ENCODE peak calls at places on chromosomes 1 and 21, in seven cellular contexts. R, L, W, K, I, V and J are unnamed samples.
A peak's percentile ranks its signal among the peaks of the same experiment; 100 is the strongest.

GRCh38 chr1:242057745-242058115 is 58.8 kb upstream of the MAP1LC3C start:
- DNase-seq in K (no peak), I (no peak), L (no peak), R (no peak), W (no peak), V (no peak), J (no peak)

GRCh38 chr1:42259059-42259738 is 75.8 kb downstream of the FOXJ3 start:
- DNase-seq in R (peak; percentile 74), I (peak; percentile 1), K (no peak), W (no peak), V (no peak), L (peak; percentile 43), J (peak; percentile 33)

GRCh38 chr21:26332873-26333272 is 162.3 kb upstream of the APP start:
- DNase-seq in L (no peak), V (no peak), W (no peak), K (no peak), R (no peak), I (no peak), J (peak; percentile 96)

GRCh38 chr21:41280115-41280919 is 36.3 kb upstream of the FAM3B start:
- DNase-seq in R (peak; percentile 85), V (no peak), W (no peak), K (no peak), L (no peak), I (no peak), J (no peak)

GRCh38 chr1:198937231-198938031 is 298.6 kb downstream of the PTPRC start:
- DNase-seq in L (peak; percentile 93), K (peak; percentile 17), I (no peak), W (peak; percentile 25), V (no peak), R (peak; percentile 95), J (peak; percentile 86)

GRCh38 chr1:38735651-38736161 is 123.9 kb downstream of the RRAGC start:
- DNase-seq in R (peak; percentile 81), K (no peak), L (peak; percentile 97), V (no peak), W (no peak), I (no peak), J (peak; percentile 62)

GRCh38 chr21:15293251-15293650 is 228.5 kb upstream of the NRIP1 start:
- DNase-seq in W (no peak), K (no peak), R (peak; percentile 82), L (peak; percentile 94), I (no peak), V (no peak), J (peak; percentile 90)

GRCh38 chr21:29805110-29805509 is 134.7 kb downstream of the GRIK1 start:
- DNase-seq in W (no peak), I (no peak), R (no peak), L (no peak), K (no peak), V (no peak), J (no peak)

GRCh38 chr1:230641346-230641745 is 935 bp upstream of the COG2 start:
- DNase-seq in W (no peak), L (peak; percentile 2), I (no peak), K (no peak), R (peak; percentile 9), V (no peak), J (no peak)

GRCh38 chr1:83756984-83757717 is 241.8 kb downstream of the TTLL7 start:
- DNase-seq in I (no peak), V (no peak), K (no peak), R (no peak), W (no peak), L (no peak), J (no peak)

GRCh38 chr21:34880401-34880800 is 168.7 kb downstream of the RUNX1 start:
- DNase-seq in R (no peak), L (no peak), I (no peak), V (no peak), W (no peak), K (no peak), J (no peak)

GRCh38 chr1:150548632-150549495 is at the start of gene ADAMTSL4:
- DNase-seq in I (peak; percentile 47), V (peak; percentile 83), W (peak; percentile 15), L (peak; percentile 67), K (no peak), R (peak; percentile 78), J (peak; percentile 56)

GRCh38 chr1:9294440-9294773 is 1.7 kb downstream of the SPSB1 start:
- DNase-seq in W (no peak), V (peak; percentile 69), I (no peak), L (peak; percentile 44), R (peak; percentile 96), K (no peak), J (peak; percentile 92)

GRCh38 chr1:41609166-41609883 is 124.8 kb upstream of the EDN2 start:
- DNase-seq in L (no peak), W (no peak), R (no peak), K (no peak), I (no peak), V (peak; percentile 43), J (no peak)

GRCh38 chr1:116808476-116809180 is 54.4 kb downstream of the CD2 start:
- DNase-seq in K (no peak), W (no peak), L (no peak), I (no peak), V (peak; percentile 61), R (no peak), J (peak; percentile 95)

GRCh38 chr1:51234721-51235425 is 1.2 kb upstream of the RNF11 start:
- DNase-seq in W (peak; percentile 63), V (peak; percentile 71), L (peak; percentile 42), K (peak; percentile 39), R (peak; percentile 33), I (peak; percentile 19), J (peak; percentile 53)

GRCh38 chr1:23719162-23719820 is 24.0 kb upstream of the ELOA start:
- DNase-seq in I (no peak), W (no peak), R (peak; percentile 85), V (no peak), L (peak; percentile 12), K (no peak), J (no peak)

GRCh38 chr1:55012661-55013060 is 13.9 kb downstream of the BSND start:
- DNase-seq in L (no peak), W (no peak), I (no peak), K (no peak), V (no peak), R (no peak), J (no peak)

GRCh38 chr1:15090373-15090772 is 63.2 kb upstream of the TMEM51 start:
- DNase-seq in K (no peak), L (no peak), R (no peak), I (peak; percentile 8), V (no peak), W (peak; percentile 31), J (peak; percentile 17)

GRCh38 chr1:155871390-155871789 is 12.0 kb downstream of the SYT11 start:
- DNase-seq in V (no peak), R (peak; percentile 31), I (peak; percentile 76), K (peak; percentile 26), L (no peak), W (no peak), J (no peak)

GRCh38 chr1:206470692-206471414 is 577 bp downstream of the IKBKE start:
- DNase-seq in K (no peak), W (no peak), V (peak; percentile 78), I (no peak), R (peak; percentile 90), L (peak; percentile 79), J (peak; percentile 32)

GRCh38 chr1:216805233-216805632 is 82.0 kb upstream of the ESRRG start:
- DNase-seq in V (no peak), W (no peak), R (peak; percentile 36), L (no peak), K (no peak), I (no peak), J (peak; percentile 40)

GRCh38 chr21:28674807-28675206 is 317.9 kb downstream of the LTN1 start:
- DNase-seq in K (no peak), L (no peak), I (no peak), W (no peak), R (no peak), V (no peak), J (peak; percentile 25)

GRCh38 chr1:244751271-244751895 is 84.1 kb upstream of the COX20 start:
- DNase-seq in L (no peak), W (peak; percentile 30), V (no peak), K (no peak), I (no peak), R (no peak), J (no peak)

GRCh38 chr21:35905973-35906357 is 154.4 kb downstream of the SETD4 start:
- DNase-seq in I (no peak), K (no peak), L (no peak), R (no peak), V (no peak), W (no peak), J (no peak)